ENCODE peak calls at places on chromosomes 16 and 17, in nine cellular contexts. M is DND-41; K is pancreas; X is Panc1; U is H1; T is spleen; Q is adrenal gland; D is tibial nerve; B is CD8-positive, alpha-beta memory T cell. P is an unnamed sample.
A peak's percentile ranks its signal among the peaks of the same experiment; 100 is the strongest.

GRCh38 chr16:14302399-14303181 is 231.5 kb downstream of the MRTFB start:
- DNase-seq in M (peak; percentile 58), K (peak; percentile 44), X (no peak), U (no peak), T (peak; percentile 78), Q (no peak), D (no peak), B (no peak), P (no peak)

GRCh38 chr16:59192551-59193199 is 458.6 kb upstream of the GOT2 start:
- DNase-seq in M (peak; percentile 36), K (no peak), X (no peak), U (no peak), T (no peak), Q (peak; percentile 59), D (peak; percentile 35), B (no peak), P (no peak)

GRCh38 chr16:88453621-88454314 is 688 bp downstream of the ZFPM1 start:
- DNase-seq in M (peak; percentile 30), K (no peak), X (no peak), U (no peak), T (peak; percentile 86), Q (peak; percentile 66), D (no peak), B (peak; percentile 52), P (peak; percentile 47)

GRCh38 chr16:50866806-50867205 is 124.9 kb downstream of the CYLD start:
- DNase-seq in M (no peak), K (no peak), X (no peak), U (no peak), T (no peak), Q (no peak), D (no peak), B (no peak), P (no peak)

GRCh38 chr17:47427985-47428384 is 102.9 kb upstream of the NPEPPS start:
- DNase-seq in M (no peak), K (no peak), X (no peak), U (no peak), T (no peak), Q (no peak), D (no peak), B (no peak), P (no peak)

GRCh38 chr17:20059728-20060188 is 50.6 kb downstream of the SPECC1 start:
- DNase-seq in M (no peak), K (no peak), X (peak; percentile 77), U (no peak), T (no peak), Q (no peak), D (no peak), B (no peak), P (no peak)

GRCh38 chr17:17985555-17985954 is 12.9 kb downstream of the DRC3 start:
- DNase-seq in M (peak; percentile 21), K (no peak), X (no peak), U (no peak), T (no peak), Q (no peak), D (no peak), B (no peak), P (no peak)

GRCh38 chr16:6616746-6617145 is 715.9 kb upstream of the RBFOX1 start:
- DNase-seq in M (no peak), K (no peak), X (no peak), U (no peak), T (no peak), Q (no peak), D (no peak), B (no peak), P (no peak)

GRCh38 chr16:50833929-50834328 is 92.0 kb downstream of the CYLD start:
- DNase-seq in M (no peak), K (no peak), X (no peak), U (no peak), T (no peak), Q (no peak), D (no peak), B (no peak), P (no peak)

GRCh38 chr17:596287-596686 is 118.4 kb downstream of the VPS53 start:
- DNase-seq in M (no peak), K (no peak), X (no peak), U (no peak), T (no peak), Q (peak; percentile 69), D (no peak), B (no peak), P (no peak)

GRCh38 chr16:50747206-50747956 is 5.5 kb downstream of the CYLD start:
- DNase-seq in M (peak; percentile 47), K (no peak), X (no peak), U (no peak), T (no peak), Q (no peak), D (no peak), B (no peak), P (no peak)

GRCh38 chr17:67685351-67685750 is 32.4 kb upstream of the NOL11 start:
- DNase-seq in M (no peak), K (no peak), X (no peak), U (no peak), T (no peak), Q (no peak), D (no peak), B (no peak), P (no peak)

GRCh38 chr16:28289939-28290862 is 2.1 kb upstream of the SBK1 start:
- DNase-seq in M (no peak), K (no peak), X (no peak), U (no peak), T (no peak), Q (no peak), D (no peak), B (no peak), P (no peak)

GRCh38 chr17:13750783-13751484 is 149.2 kb upstream of the HS3ST3A1 start:
- DNase-seq in M (no peak), K (no peak), X (no peak), U (no peak), T (no peak), Q (no peak), D (no peak), B (no peak), P (no peak)

GRCh38 chr16:48194828-48195566 is 39.2 kb upstream of the ABCC12 start:
- DNase-seq in M (no peak), K (peak; percentile 8), X (no peak), U (no peak), T (no peak), Q (no peak), D (no peak), B (no peak), P (no peak)

GRCh38 chr17:32567511-32567910 is 80.7 kb downstream of the CDK5R1 start:
- DNase-seq in M (no peak), K (no peak), X (no peak), U (no peak), T (no peak), Q (no peak), D (no peak), B (no peak), P (no peak)

GRCh38 chr17:2959371-2960130 is 103.9 kb downstream of the OR1D5 start:
- DNase-seq in M (no peak), K (no peak), X (no peak), U (no peak), T (peak; percentile 56), Q (peak; percentile 53), D (no peak), B (no peak), P (no peak)
- H3K4me1 ChIP-seq in M (no peaks in the 10 kb centered on the region), K (no peaks in the 10 kb centered on the region), X (peaks cover 25% of the 10 kb centered on the region), U (peaks cover 32% of the 10 kb centered on the region), T (peaks cover 15% of the 10 kb centered on the region), Q (no peaks in the 10 kb centered on the region), D (peaks cover 38% of the 10 kb centered on the region), B (peaks cover 7% of the 10 kb centered on the region), P (no peaks in the 10 kb centered on the region)

DNA sequence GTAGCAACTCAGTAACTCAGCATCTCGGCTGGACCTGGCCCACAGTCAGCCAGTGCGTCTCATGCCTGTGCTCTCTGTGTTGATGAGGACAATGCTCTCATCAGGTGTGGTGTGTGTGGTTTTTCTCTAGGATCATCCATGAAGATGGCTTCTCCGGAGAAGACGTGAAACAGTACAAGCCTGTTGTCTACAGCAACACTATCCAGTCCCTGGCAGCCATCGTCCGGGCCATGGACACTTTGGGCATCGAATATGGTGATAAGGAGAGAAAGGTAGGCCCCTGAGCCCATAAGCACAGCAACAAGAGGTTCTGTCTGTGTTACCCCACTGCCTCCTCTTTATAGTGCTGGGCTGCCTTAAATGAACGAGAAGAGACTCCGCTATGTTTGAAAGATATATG is 84.5 kb downstream of the GNAO1 start:
- DNase-seq in M (no peak), K (no peak), X (no peak), U (no peak), T (no peak), Q (no peak), D (no peak), B (no peak), P (no peak)
- H3K27ac ChIP-seq in M (no peak overlapping the region), K (no peak overlapping the region), X (no peak overlapping the region), U (no peak overlapping the region), T (no peak overlapping the region), Q (no peak overlapping the region), D (no peak overlapping the region), B (no peak overlapping the region), P (no peak overlapping the region)

DNA sequence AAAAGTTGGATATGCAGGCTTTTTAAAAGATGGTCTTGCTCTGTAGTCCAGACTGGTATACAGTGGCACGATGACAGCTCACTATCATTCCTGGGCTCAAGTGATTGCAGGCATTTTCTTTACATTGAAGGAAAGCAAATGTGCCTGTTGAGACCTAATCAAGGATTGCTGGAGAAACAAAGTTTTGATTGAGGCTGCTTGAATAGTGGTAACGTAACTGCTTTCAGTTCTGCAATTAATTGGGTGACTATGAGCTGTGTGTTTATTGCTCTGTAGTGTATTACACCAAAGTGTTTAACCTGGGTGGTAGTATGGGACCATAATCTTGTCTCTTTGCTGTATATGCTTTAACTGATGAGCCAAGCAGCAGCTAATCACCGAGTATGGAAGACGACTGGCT is 2.3 kb downstream of the UBB start:
- DNase-seq in M (no peak), K (no peak), X (no peak), U (no peak), T (no peak), Q (no peak), D (no peak), B (no peak), P (no peak)
- H3K4me3 ChIP-seq in M (no peak overlapping the region), K (peak overlapping the region; percentile 52), X (peak overlapping the region; percentile 76), U (no peak overlapping the region), T (no peak overlapping the region), Q (peak overlapping the region; percentile 68), D (no peak overlapping the region), B (no peak overlapping the region), P (no peak overlapping the region)

DNA sequence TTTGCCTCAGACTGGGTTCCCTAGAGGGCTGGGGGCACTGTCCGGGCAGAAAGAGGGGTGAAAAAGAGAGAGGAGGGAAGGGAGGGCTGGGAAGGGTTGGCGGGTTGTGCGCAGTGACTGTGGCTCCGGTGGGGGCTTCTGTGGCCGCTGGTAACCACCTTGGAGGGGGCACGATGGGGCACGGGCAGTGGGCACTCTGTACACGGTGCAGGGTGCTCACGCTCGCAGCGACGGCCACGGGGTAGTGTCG is 591 bp downstream of the PLLP start:
- DNase-seq in M (no peak), K (no peak), X (no peak), U (no peak), T (no peak), Q (no peak), D (no peak), B (no peak), P (no peak)
- H3K4me1 ChIP-seq in M (no peaks in the 10 kb centered on the region), K (peaks cover 7% of the 10 kb centered on the region), X (no peaks in the 10 kb centered on the region), U (peaks cover 2% of the 10 kb centered on the region), T (peaks cover 54% of the 10 kb centered on the region), Q (peaks cover 18% of the 10 kb centered on the region), D (peaks cover 66% of the 10 kb centered on the region), B (peaks cover 18% of the 10 kb centered on the region), P (peaks cover 18% of the 10 kb centered on the region)

DNA sequence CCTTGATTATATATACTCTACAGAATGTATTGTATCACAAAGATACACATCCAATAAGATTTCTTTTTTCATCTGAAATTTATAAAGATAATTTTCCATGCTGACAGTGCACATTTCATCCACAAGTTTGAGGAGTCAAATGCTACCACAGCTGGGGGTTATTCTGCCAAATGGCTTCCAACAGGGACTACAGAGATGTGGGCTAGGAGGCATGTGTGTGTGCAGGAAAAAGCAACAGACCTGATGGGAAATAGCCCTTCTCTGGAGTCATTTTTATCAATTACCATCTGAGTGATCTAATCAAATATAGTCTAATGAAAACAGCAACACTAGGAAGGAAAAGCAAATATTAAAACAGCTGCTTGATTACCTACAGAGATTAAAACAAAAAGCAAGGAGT is 290.5 kb downstream of the CEP112 start:
- DNase-seq in M (no peak), K (no peak), X (no peak), U (no peak), T (no peak), Q (no peak), D (no peak), B (no peak), P (no peak)
- H3K27ac ChIP-seq in M (no peak overlapping the region), K (no peak overlapping the region), X (no peak overlapping the region), U (no peak overlapping the region), T (no peak overlapping the region), Q (no peak overlapping the region), D (no peak overlapping the region), B (no peak overlapping the region), P (no peak overlapping the region)

P was measured in effector memory CD4-positive, alpha-beta T cell.